ENCODE peak calls at places on chromosomes 11 and 22, in five cellular contexts. M is psoas muscle, O is tibial artery, S is HCT116, Y is heart right ventricle. W is an unnamed sample.

GRCh38 chr11:200224-201003 is 6.8 kb downstream of the BET1L start:
- DNase-seq in M (no peak), O (peak; percentile 17), S (no peak), Y (no peak), W (no peak)

GRCh38 chr11:19683141-19683805 is 29.4 kb upstream of the NAV2 start:
- DNase-seq in M (peak; percentile 87), O (peak; percentile 90), S (no peak), Y (peak; percentile 44), W (no peak)

GRCh38 chr11:47489395-47489755 is 40.4 kb upstream of the RAPSN start:
- DNase-seq in M (no peak), O (no peak), S (no peak), Y (no peak), W (no peak)

GRCh38 chr11:29310706-29311342 is 706.0 kb downstream of the KCNA4 start:
- DNase-seq in M (no peak), O (no peak), S (no peak), Y (no peak), W (no peak)

GRCh38 chr11:128896356-128896755 is 5.2 kb downstream of the KCNJ5 start:
- DNase-seq in M (no peak), O (no peak), S (no peak), Y (no peak), W (no peak)

GRCh38 chr11:117986981-117987495 is 844 bp downstream of the IL10RA start:
- DNase-seq in M (no peak), O (no peak), S (no peak), Y (no peak), W (no peak)

GRCh38 chr11:35380603-35381002 is 38.8 kb downstream of the SLC1A2 start:
- DNase-seq in M (no peak), O (no peak), S (no peak), Y (no peak), W (no peak)

GRCh38 chr11:75477614-75477935 is 44.6 kb upstream of the KLHL35 start:
- DNase-seq in M (no peak), O (no peak), S (no peak), Y (no peak), W (no peak)

DNA sequence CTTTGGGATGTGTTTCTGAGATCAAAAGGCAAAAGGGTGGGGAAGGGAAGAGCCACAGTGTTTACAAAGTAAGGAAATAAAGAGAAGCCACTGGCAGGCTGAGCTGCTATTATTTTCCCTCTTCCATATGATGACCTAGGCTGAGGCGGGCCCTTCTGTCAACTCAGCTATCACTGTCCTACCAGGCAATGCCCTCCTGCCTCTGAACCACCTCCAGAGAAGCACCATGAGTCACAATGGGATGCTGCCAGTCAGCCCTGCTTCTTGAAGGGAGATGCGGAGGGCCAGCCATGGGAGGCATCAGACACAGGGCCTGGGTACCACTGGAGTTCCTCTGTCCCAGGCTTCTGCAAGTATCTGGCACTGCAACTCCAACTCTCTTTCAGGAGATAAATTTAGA is 107.9 kb upstream of the BID start:
- DNase-seq in M (peak; percentile 74), O (no peak), S (no peak), Y (no peak), W (no peak)
- H3K36me3 ChIP-seq in M (peaks cover 67% of the 10 kb centered on the region), O (peaks cover 44% of the 10 kb centered on the region), S (peaks cover 26% of the 10 kb centered on the region), Y (peaks cover 47% of the 10 kb centered on the region), W (peaks cover 33% of the 10 kb centered on the region)

DNA sequence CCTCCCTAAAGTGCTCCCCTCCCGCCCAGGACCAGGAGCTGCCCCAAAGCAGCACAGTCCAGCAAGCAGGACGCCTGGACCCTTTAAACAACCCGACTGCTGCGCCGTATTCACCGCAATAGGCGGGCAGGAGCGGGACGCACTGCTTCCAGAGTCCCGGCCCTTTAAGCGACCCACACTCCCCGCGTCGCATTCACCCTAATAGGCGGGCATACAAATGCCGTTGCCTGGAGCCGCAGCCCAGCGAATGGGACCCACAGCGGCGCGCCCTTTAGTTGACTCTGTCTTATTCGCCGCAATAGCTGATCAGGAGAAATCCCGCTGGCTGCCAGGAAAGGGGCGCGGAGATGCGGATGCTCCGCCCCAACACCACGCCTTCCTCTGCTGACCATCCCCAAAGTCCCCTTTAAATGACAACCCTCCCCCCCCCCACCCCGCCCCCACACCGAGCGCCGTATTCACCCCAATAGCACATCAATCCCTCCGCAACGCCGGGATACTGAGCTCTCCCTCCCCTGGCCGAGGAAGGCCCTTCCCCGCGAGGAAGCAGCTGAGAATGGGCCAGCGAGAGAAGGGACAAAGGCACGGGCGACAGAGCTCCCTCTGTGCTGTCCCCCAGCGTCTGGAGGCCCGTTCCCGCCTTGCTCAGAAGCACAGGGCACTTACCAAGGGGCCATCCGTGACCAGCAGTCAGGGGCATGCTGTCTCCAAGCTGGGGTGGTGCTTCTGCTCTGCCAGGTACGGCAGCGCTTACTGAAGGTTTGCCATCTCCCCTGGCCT is 4.7 kb downstream of the OSBPL5 start:
- DNase-seq in M (peak; percentile 93), O (peak; percentile 95), S (peak; percentile 46), Y (peak; percentile 87), W (peak; percentile 82)
- H3K4me1 ChIP-seq in M (peaks cover 54% of the 10 kb centered on the region), O (peaks cover 62% of the 10 kb centered on the region), S (peaks cover 51% of the 10 kb centered on the region), Y (peaks cover 86% of the 10 kb centered on the region), W (peaks cover 20% of the 10 kb centered on the region)

GRCh38 chr22:24339452-24339747 is 68.8 kb downstream of the SPECC1L start:
- DNase-seq in M (no peak), O (no peak), S (no peak), Y (no peak), W (no peak)
- H3K36me3 ChIP-seq in M (peaks cover 88% of the 10 kb centered on the region), O (peaks cover 35% of the 10 kb centered on the region), S (peaks cover 27% of the 10 kb centered on the region), Y (peaks cover 23% of the 10 kb centered on the region), W (peaks cover 60% of the 10 kb centered on the region)

GRCh38 chr22:23212061-23213030 is 32.0 kb downstream of the BCR start:
- DNase-seq in M (no peak), O (no peak), S (no peak), Y (no peak), W (no peak)
- H3K4me1 ChIP-seq in M (peaks cover 24% of the 10 kb centered on the region), O (peaks cover 37% of the 10 kb centered on the region), S (peaks cover 10% of the 10 kb centered on the region), Y (peaks cover 65% of the 10 kb centered on the region), W (no peaks in the 10 kb centered on the region)

GRCh38 chr11:126193038-126193478 is 18.4 kb downstream of the RPUSD4 start:
- DNase-seq in M (no peak), O (no peak), S (no peak), Y (no peak), W (no peak)
- H3K36me3 ChIP-seq in M (peaks cover 53% of the 10 kb centered on the region), O (peaks cover 28% of the 10 kb centered on the region), S (peaks cover 25% of the 10 kb centered on the region), Y (peaks cover 15% of the 10 kb centered on the region), W (peaks cover 68% of the 10 kb centered on the region)

GRCh38 chr11:69658606-69659450 is 16.3 kb downstream of the LTO1 start:
- DNase-seq in M (peak; percentile 10), O (no peak), S (no peak), Y (no peak), W (no peak)

GRCh38 chr11:69656536-69657455 is 15.8 kb downstream of the CCND1 start:
- DNase-seq in M (peak; percentile 33), O (no peak), S (no peak), Y (no peak), W (no peak)

GRCh38 chr11:69659591-69659990 is 15.6 kb downstream of the LTO1 start:
- DNase-seq in M (peak; percentile 14), O (no peak), S (no peak), Y (no peak), W (no peak)

GRCh38 chr11:69657456-69657910 is 16.5 kb downstream of the CCND1 start:
- DNase-seq in M (peak; percentile 22), O (no peak), S (no peak), Y (no peak), W (no peak)

GRCh38 chr11:69657911-69658605 is 17.1 kb downstream of the LTO1 start:
- DNase-seq in M (peak; percentile 48), O (no peak), S (no peak), Y (no peak), W (peak; percentile 52)
- H3K4me1 ChIP-seq in M (no peaks in the 10 kb centered on the region), O (no peaks in the 10 kb centered on the region), S (peaks cover 26% of the 10 kb centered on the region), Y (no peaks in the 10 kb centered on the region), W (peaks cover 7% of the 10 kb centered on the region)

GRCh38 chr11:94455861-94456260 is 37.8 kb downstream of the MRE11 start:
- DNase-seq in M (no peak), O (no peak), S (peak; percentile 38), Y (no peak), W (no peak)
- H3K36me3 ChIP-seq in M (peaks cover 42% of the 10 kb centered on the region), O (peaks cover 18% of the 10 kb centered on the region), S (peaks cover 9% of the 10 kb centered on the region), Y (peaks cover 9% of the 10 kb centered on the region), W (peaks cover 26% of the 10 kb centered on the region)

GRCh38 chr22:35345808-35346505 is 34.9 kb upstream of the HMOX1 start:
- DNase-seq in M (no peak), O (no peak), S (no peak), Y (no peak), W (no peak)
- H3K4me1 ChIP-seq in M (peaks cover 14% of the 10 kb centered on the region), O (no peaks in the 10 kb centered on the region), S (peaks cover 6% of the 10 kb centered on the region), Y (peaks cover 10% of the 10 kb centered on the region), W (peaks cover 14% of the 10 kb centered on the region)

W was measured in BE2C.